ENCODE peak calls at places on chromosomes 1 and 21, in ten cellular contexts. P is HTR-8/SVneo; L is anterior cingulate cortex; B is iris pigment epithelial cell; U is GM20000; G is GM12864; N is stimulated activated CD4-positive, alpha-beta T cell treated with anti-CD3 and anti-CD28 coated beads, Interleukin-2, amount 100 ng/mL, for 24 hours; D is left ventricle myocardium inferior; C is ACHN; F is fibroblast of lung. X is an unnamed sample.

GRCh38 chr1:25805863-25806225 is 5.9 kb downstream of the SELENON start:
- DNase-seq in P (no peak), L (peak), B (no peak), U (no peak), G (no peak), N (no peak), D (peak), C (no peak), F (peak), X (no peak)

GRCh38 chr21:27674037-27674436 is 707.1 kb upstream of the ADAMTS5 start:
- DNase-seq in P (no peak), L (no peak), B (peak), U (no peak), G (no peak), N (no peak), D (no peak), C (no peak), F (peak), X (peak)

GRCh38 chr1:233738850-233739249 is 124.9 kb downstream of the KCNK1 start:
- DNase-seq in P (no peak), L (no peak), B (no peak), U (no peak), G (no peak), N (no peak), D (no peak), C (no peak), F (no peak), X (no peak)

GRCh38 chr21:21898801-21899200 is 900.6 kb downstream of the NCAM2 start:
- DNase-seq in P (peak), L (no peak), B (no peak), U (no peak), G (no peak), N (no peak), D (no peak), C (no peak), F (no peak), X (no peak)

GRCh38 chr1:58618303-58618702 is 41.3 kb upstream of the TACSTD2 start:
- DNase-seq in P (peak), L (no peak), B (peak), U (no peak), G (no peak), N (no peak), D (no peak), C (peak), F (peak), X (peak)

GRCh38 chr1:147225193-147225730 is at the start of gene FMO5:
- DNase-seq in P (peak), L (peak), B (peak), U (peak), G (no peak), N (peak), D (peak), C (peak), F (peak), X (no peak)

GRCh38 chr21:21384977-21385376 is 386.8 kb downstream of the NCAM2 start:
- DNase-seq in P (no peak), L (no peak), B (no peak), U (no peak), G (no peak), N (no peak), D (no peak), C (no peak), F (no peak), X (no peak)

GRCh38 chr1:172286629-172287076 is 133.8 kb upstream of the C1orf105 start:
- DNase-seq in P (peak), L (no peak), B (peak), U (no peak), G (no peak), N (no peak), D (no peak), C (no peak), F (peak), X (peak)

GRCh38 chr1:246032984-246033383 is 474.1 kb downstream of the SMYD3 start:
- DNase-seq in P (no peak), L (no peak), B (no peak), U (no peak), G (no peak), N (no peak), D (no peak), C (no peak), F (peak), X (no peak)

GRCh38 chr1:64004451-64004850 is 199.0 kb upstream of the UBE2U start:
- DNase-seq in P (no peak), L (no peak), B (peak), U (no peak), G (no peak), N (no peak), D (no peak), C (no peak), F (no peak), X (peak)

GRCh38 chr1:184393924-184394323 is 7.1 kb downstream of the C1orf21 start:
- DNase-seq in P (no peak), L (no peak), B (peak), U (no peak), G (no peak), N (no peak), D (no peak), C (no peak), F (no peak), X (no peak)

GRCh38 chr1:16076003-16076870 is 2.8 kb upstream of the FAM131C start:
- DNase-seq in P (peak), L (no peak), B (peak), U (no peak), G (no peak), N (no peak), D (no peak), C (peak), F (peak), X (peak)

GRCh38 chr21:32483293-32483595 is 70.7 kb downstream of the EVA1C start:
- DNase-seq in P (no peak), L (no peak), B (no peak), U (no peak), G (no peak), N (no peak), D (no peak), C (no peak), F (no peak), X (no peak)

GRCh38 chr1:1013922-1014617 is 773 bp downstream of the ISG15 start:
- DNase-seq in P (no peak), L (no peak), B (peak), U (peak), G (no peak), N (peak), D (no peak), C (no peak), F (peak), X (no peak)

GRCh38 chr1:184513966-184514365 is 127.1 kb downstream of the C1orf21 start:
- DNase-seq in P (no peak), L (no peak), B (peak), U (no peak), G (no peak), N (no peak), D (no peak), C (peak), F (peak), X (peak)